ENCODE peak calls at places on chromosomes 5 and 9, in five cellular contexts. S, I, T, L and F are unnamed samples.

GRCh38 chr5:25020454-25020853 is 375.7 kb upstream of the CDH10 start:
- DNase-seq in T (peak; percentile 47), S (no peak), I (no peak), L (no peak), F (no peak)

GRCh38 chr5:139847790-139848507 is 52.3 kb downstream of the PSD2 start:
- DNase-seq in T (peak; percentile 69), I (peak; percentile 70), L (peak; percentile 14), S (no peak), F (peak; percentile 40)

GRCh38 chr9:70324963-70325362 is 66.2 kb downstream of the SMC5 start:
- DNase-seq in S (peak; percentile 10), L (peak; percentile 19), I (no peak), T (no peak), F (peak; percentile 45)

GRCh38 chr5:111132731-111133435 is 40.7 kb downstream of the WDR36 start:
- DNase-seq in L (no peak), S (no peak), T (no peak), I (no peak), F (no peak)

GRCh38 chr5:98938459-98938858 is 9.7 kb upstream of the CHD1 start:
- DNase-seq in T (peak; percentile 11), S (peak; percentile 68), L (peak; percentile 44), I (no peak), F (peak; percentile 24)

GRCh38 chr5:117594165-117594564 is 1019.5 kb upstream of the SEMA6A start:
- DNase-seq in L (no peak), S (no peak), I (no peak), T (no peak), F (no peak)

GRCh38 chr5:143641957-143642356 is 170.0 kb upstream of the HMHB1 start:
- DNase-seq in S (no peak), T (no peak), L (no peak), I (no peak), F (no peak)

GRCh38 chr5:159826351-159827222 is 89.7 kb upstream of the ADRA1B start:
- DNase-seq in T (no peak), S (peak; percentile 96), I (peak; percentile 27), L (peak; percentile 90), F (peak; percentile 93)

GRCh38 chr5:543755-544674 is 19.8 kb upstream of the SLC9A3 start:
- DNase-seq in T (no peak), I (no peak), S (no peak), L (no peak), F (no peak)

GRCh38 chr9:12680757-12681156 is 12.4 kb upstream of the TYRP1 start:
- DNase-seq in L (no peak), I (no peak), S (no peak), T (peak; percentile 18), F (no peak)

GRCh38 chr9:125699870-125700269 is 7.1 kb downstream of the MAPKAP1 start:
- DNase-seq in I (no peak), L (no peak), T (no peak), S (no peak), F (no peak)

GRCh38 chr9:70988551-70988950 is 132.9 kb downstream of the TRPM3 start:
- DNase-seq in S (no peak), T (peak; percentile 4), L (no peak), I (no peak), F (no peak)

GRCh38 chr9:95316274-95316673 is 1.2 kb downstream of the FANCC start:
- DNase-seq in T (no peak), I (no peak), L (no peak), S (no peak), F (no peak)

GRCh38 chr5:115377468-115378217 is 81.2 kb upstream of the CCDC112 start:
- DNase-seq in S (peak; percentile 86), L (peak; percentile 91), T (no peak), I (peak; percentile 46), F (peak; percentile 89)

GRCh38 chr5:61625682-61626620 is 293.9 kb downstream of the ZSWIM6 start:
- DNase-seq in T (peak; percentile 81), L (peak; percentile 29), I (peak; percentile 73), S (no peak), F (peak; percentile 55)

GRCh38 chr5:138611295-138612220 is 36.4 kb upstream of the HSPA9 start:
- DNase-seq in L (no peak), T (peak; percentile 62), I (peak; percentile 75), S (no peak), F (peak; percentile 60)

GRCh38 chr5:78690593-78690972 is 42.0 kb upstream of the LHFPL2 start:
- DNase-seq in L (no peak), S (no peak), T (no peak), I (no peak), F (no peak)

GRCh38 chr5:116506448-116506847 is 68.2 kb downstream of the SEMA6A start:
- DNase-seq in L (no peak), S (no peak), I (no peak), T (no peak), F (peak; percentile 10)

GRCh38 chr5:32712463-32713395 is 1.6 kb downstream of the NPR3 start:
- DNase-seq in T (peak; percentile 59), S (peak; percentile 15), L (no peak), I (no peak), F (peak; percentile 34)

GRCh38 chr9:1994180-1994579 is 21.0 kb upstream of the SMARCA2 start:
- DNase-seq in L (no peak), T (peak; percentile 9), S (no peak), I (no peak), F (no peak)

GRCh38 chr9:78605029-78605930 is 308.4 kb downstream of the PSAT1 start:
- DNase-seq in S (no peak), T (peak; percentile 8), I (no peak), L (peak; percentile 34), F (peak; percentile 41)

GRCh38 chr9:131714161-131714646 is 25.7 kb downstream of the RAPGEF1 start:
- DNase-seq in T (no peak), L (peak; percentile 93), S (peak; percentile 65), I (no peak), F (peak; percentile 94)

GRCh38 chr5:90613918-90614504 is 55.4 kb downstream of the ADGRV1 start:
- DNase-seq in L (peak; percentile 15), I (no peak), T (no peak), S (no peak), F (peak; percentile 41)

GRCh38 chr9:74683322-74683721 is 186.2 kb downstream of the RORB start:
- DNase-seq in L (no peak), S (no peak), I (no peak), T (no peak), F (no peak)

GRCh38 chr9:137813651-137814415 is 63.7 kb upstream of the CACNA1B start:
- DNase-seq in I (no peak), L (no peak), T (no peak), S (no peak), F (no peak)

GRCh38 chr9:89375181-89375760 is 57.0 kb downstream of the SECISBP2 start:
- DNase-seq in I (no peak), T (no peak), S (peak; percentile 2), L (no peak), F (no peak)

GRCh38 chr5:107365355-107366109 is 305.2 kb downstream of the EFNA5 start:
- DNase-seq in T (peak; percentile 39), S (peak; percentile 3), I (no peak), L (peak; percentile 78), F (no peak)

GRCh38 chr5:116454417-116454927 is 120.2 kb downstream of the SEMA6A start:
- DNase-seq in S (no peak), L (peak; percentile 97), I (peak; percentile 53), T (no peak), F (peak; percentile 90)

GRCh38 chr5:80656425-80656824 is 1.6 kb upstream of the DHFR start:
- DNase-seq in T (peak; percentile 33), L (peak; percentile 17), S (no peak), I (no peak), F (no peak)
- H3K4me2 ChIP-seq in T (no peak overlapping the region), L (peak overlapping the region; percentile 99), S (peak overlapping the region; percentile 94), I (no peak overlapping the region), F (no peak overlapping the region)

DNA sequence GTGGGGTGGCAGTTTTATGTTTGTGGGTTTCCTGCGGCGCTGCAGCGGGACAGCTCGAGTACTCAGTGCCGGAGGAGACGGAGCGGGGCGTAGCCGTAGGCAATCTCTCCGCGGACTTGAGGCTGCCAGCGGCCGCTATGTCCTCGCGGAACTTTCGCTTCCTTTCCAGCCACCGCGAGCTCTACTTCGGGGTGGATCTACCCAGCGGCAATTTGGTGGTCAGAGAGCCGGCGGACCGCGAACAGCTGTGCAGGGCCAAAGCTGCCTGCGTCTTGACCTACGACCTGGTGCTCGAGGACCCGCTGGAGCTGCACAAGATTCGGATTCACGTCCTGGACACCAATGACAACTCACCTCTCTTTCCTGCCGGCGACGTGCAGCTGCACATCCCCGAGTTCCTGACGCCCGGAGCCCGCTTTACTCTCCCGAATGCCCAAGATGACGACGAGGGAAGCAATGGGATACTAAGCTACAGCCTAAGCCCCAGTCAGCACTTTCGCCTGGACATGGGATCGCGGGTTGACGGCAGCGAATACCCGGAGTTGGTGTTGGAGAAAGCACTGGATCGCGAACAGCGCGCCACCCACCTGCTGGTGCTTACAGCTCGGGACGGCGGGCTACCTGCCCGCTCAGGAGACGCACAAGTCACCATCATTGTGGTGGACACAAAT is 939 bp downstream of the PCDHAC1 start:
- DNase-seq in I (peak; percentile 64), L (no peak), S (peak; percentile 37), T (peak; percentile 74), F (peak; percentile 1)
- TF ChIP-seq EZH2 in I (no peak), L (no peak), S (no peak), T (no peak), F (no peak)

GRCh38 chr5:11324521-11325289 is 563.7 kb upstream of the DAP start:
- DNase-seq in L (no peak), T (no peak), S (no peak), I (peak; percentile 16), F (no peak)
- H2AFZ ChIP-seq in L (no peak overlapping the region), T (no peak overlapping the region), S (no peak overlapping the region), I (no peak overlapping the region), F (no peak overlapping the region)

GRCh38 chr5:2565147-2565546 is 186.3 kb downstream of the IRX2 start:
- DNase-seq in T (no peak), L (no peak), I (no peak), S (no peak), F (no peak)
- H3K4me2 ChIP-seq in T (no peak overlapping the region), L (no peak overlapping the region), I (no peak overlapping the region), S (no peak overlapping the region), F (no peak overlapping the region)

DNA sequence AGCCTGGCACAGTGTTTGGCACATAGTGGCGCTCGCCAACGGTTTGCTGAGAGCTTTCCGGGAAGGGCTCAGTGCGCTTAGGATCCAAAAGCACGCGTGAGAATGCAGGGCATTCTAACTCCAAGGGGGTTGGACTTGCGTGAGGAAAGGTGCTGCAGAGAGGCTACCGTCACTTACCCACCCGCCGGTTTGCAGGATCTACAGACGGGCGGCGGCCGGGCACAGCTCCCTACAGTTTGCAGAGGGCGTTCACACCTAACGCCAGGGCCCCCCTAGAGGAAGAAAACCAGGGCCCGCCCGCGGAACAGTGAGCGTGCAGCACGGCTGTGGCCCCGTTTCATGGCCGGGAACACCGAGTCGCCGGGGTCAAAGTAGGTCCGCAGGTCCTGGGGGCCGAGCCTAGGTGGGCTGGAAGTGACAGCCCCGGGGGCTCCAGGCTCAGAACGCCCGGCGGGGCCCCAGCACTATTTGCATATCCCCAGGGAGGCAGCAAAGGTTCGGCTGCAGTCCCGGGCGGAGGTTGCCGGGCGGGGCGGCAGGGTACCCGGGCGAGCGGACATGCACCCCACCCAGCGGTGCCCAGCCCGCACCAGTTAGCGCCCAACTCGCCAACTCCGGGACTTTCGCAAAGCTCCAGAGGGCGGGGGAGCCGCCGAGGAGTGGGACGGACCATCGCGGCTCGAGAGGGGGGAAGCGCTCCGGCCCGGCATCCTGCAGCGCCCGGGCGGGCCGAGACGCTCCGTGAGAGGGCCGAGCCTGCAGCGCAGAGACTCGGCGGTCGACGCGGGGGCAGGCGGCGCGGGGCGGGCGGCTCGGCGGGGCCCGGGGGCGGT is 498 bp upstream of the GALNT10 start:
- DNase-seq in L (peak; percentile 47), I (peak; percentile 87), T (peak; percentile 92), S (peak; percentile 71), F (peak; percentile 74)
- TF ChIP-seq EZH2 in L (no peak), I (no peak), T (no peak), S (no peak), F (no peak)